ENCODE peak calls at places on chromosomes 7 and 10, in four cellular contexts. One of them, this sample, is unnamed.

GRCh38 chr10:21693418-21693817 is 159.4 kb downstream of the MLLT10 start:
- DNase-seq in brain microvascular endothelial cell: no peak
- DNase-seq in fibroblast of mammary gland: no peak
- DNase-seq in fibroblast of villous mesenchyme: no peak
- DNase-seq in this sample: no peak

GRCh38 chr10:79014796-79015195 is 54.0 kb upstream of the ZMIZ1 start:
- DNase-seq in fibroblast of villous mesenchyme: no peak
- DNase-seq in fibroblast of mammary gland: no peak
- DNase-seq in brain microvascular endothelial cell: no peak
- DNase-seq in this sample: no peak

GRCh38 chr7:115816318-115816974 is 214.1 kb downstream of the TFEC start:
- DNase-seq in fibroblast of villous mesenchyme: no peak
- DNase-seq in fibroblast of mammary gland: no peak
- DNase-seq in brain microvascular endothelial cell: no peak
- DNase-seq in this sample: no peak

GRCh38 chr10:84588971-84589370 is 260.6 kb downstream of the CCSER2 start:
- DNase-seq in fibroblast of mammary gland: no peak
- DNase-seq in fibroblast of villous mesenchyme: no peak
- DNase-seq in brain microvascular endothelial cell: no peak
- DNase-seq in this sample: no peak

GRCh38 chr10:79285315-79286185 is 61.7 kb upstream of the PPIF start:
- DNase-seq in brain microvascular endothelial cell: no peak
- DNase-seq in fibroblast of villous mesenchyme: no peak
- DNase-seq in fibroblast of mammary gland: no peak
- DNase-seq in this sample: no peak

GRCh38 chr10:52541082-52541481 is 227.0 kb downstream of the DKK1 start:
- DNase-seq in fibroblast of mammary gland: peak; percentile 80
- DNase-seq in fibroblast of villous mesenchyme: peak; percentile 68
- DNase-seq in brain microvascular endothelial cell: no peak
- DNase-seq in this sample: peak; percentile 28

GRCh38 chr7:44796034-44796503 is 412 bp upstream of the PPIA start:
- DNase-seq in fibroblast of mammary gland: peak; percentile 40
- DNase-seq in brain microvascular endothelial cell: no peak
- DNase-seq in fibroblast of villous mesenchyme: peak; percentile 46
- DNase-seq in this sample: peak; percentile 50

GRCh38 chr7:3378390-3379120 is 77.5 kb downstream of the SDK1 start:
- DNase-seq in fibroblast of villous mesenchyme: no peak
- DNase-seq in brain microvascular endothelial cell: no peak
- DNase-seq in fibroblast of mammary gland: no peak
- DNase-seq in this sample: no peak

GRCh38 chr10:111118758-111119157 is 41.9 kb downstream of the ADRA2A start:
- DNase-seq in fibroblast of villous mesenchyme: no peak
- DNase-seq in fibroblast of mammary gland: no peak
- DNase-seq in brain microvascular endothelial cell: no peak
- DNase-seq in this sample: no peak

GRCh38 chr7:79403879-79404278 is 49.6 kb downstream of the MAGI2 start:
- DNase-seq in fibroblast of mammary gland: peak; percentile 12
- DNase-seq in fibroblast of villous mesenchyme: no peak
- DNase-seq in brain microvascular endothelial cell: no peak
- DNase-seq in this sample: peak; percentile 4

GRCh38 chr7:159105066-159105780 is 39.4 kb downstream of the VIPR2 start:
- DNase-seq in fibroblast of mammary gland: no peak
- DNase-seq in fibroblast of villous mesenchyme: no peak
- DNase-seq in brain microvascular endothelial cell: no peak
- DNase-seq in this sample: no peak

GRCh38 chr10:102812213-102812876 is 24.9 kb downstream of the CYP17A1 start:
- DNase-seq in fibroblast of villous mesenchyme: no peak
- DNase-seq in brain microvascular endothelial cell: no peak
- DNase-seq in fibroblast of mammary gland: no peak
- DNase-seq in this sample: peak; percentile 64
- TF ChIP-seq CTCF in fibroblast of villous mesenchyme: no peak
- TF ChIP-seq CTCF in brain microvascular endothelial cell: no peak
- TF ChIP-seq CTCF in fibroblast of mammary gland: no peak
- TF ChIP-seq CTCF in this sample: no peak

GRCh38 chr10:132784582-132785432 is 1.1 kb downstream of the NKX6-2 start:
- DNase-seq in fibroblast of villous mesenchyme: no peak
- DNase-seq in fibroblast of mammary gland: peak; percentile 6
- DNase-seq in brain microvascular endothelial cell: no peak
- DNase-seq in this sample: no peak
- H3K4me3 ChIP-seq in fibroblast of villous mesenchyme: no peak overlapping the region
- H3K4me3 ChIP-seq in fibroblast of mammary gland: no peak overlapping the region
- H3K4me3 ChIP-seq in brain microvascular endothelial cell: no peak overlapping the region
- H3K4me3 ChIP-seq in this sample: no peak overlapping the region

GRCh38 chr10:58414270-58415041 is 29.2 kb downstream of the TFAM start:
- DNase-seq in brain microvascular endothelial cell: peak; percentile 71
- DNase-seq in fibroblast of villous mesenchyme: peak; percentile 74
- DNase-seq in fibroblast of mammary gland: peak; percentile 86
- DNase-seq in this sample: peak; percentile 89
- TF ChIP-seq CTCF in brain microvascular endothelial cell: peak; percentile 51
- TF ChIP-seq CTCF in fibroblast of villous mesenchyme: peak; percentile 49
- TF ChIP-seq CTCF in fibroblast of mammary gland: peak; percentile 57
- TF ChIP-seq CTCF in this sample: peak; percentile 47

GRCh38 chr10:114508376-114508775 is 104.1 kb upstream of the AFAP1L2 start:
- DNase-seq in fibroblast of mammary gland: no peak
- DNase-seq in brain microvascular endothelial cell: no peak
- DNase-seq in fibroblast of villous mesenchyme: no peak
- DNase-seq in this sample: no peak
- H3K4me3 ChIP-seq in fibroblast of mammary gland: no peak overlapping the region
- H3K4me3 ChIP-seq in brain microvascular endothelial cell: no peak overlapping the region
- H3K4me3 ChIP-seq in fibroblast of villous mesenchyme: no peak overlapping the region
- H3K4me3 ChIP-seq in this sample: no peak overlapping the region

This sample was measured in cardiac fibroblast.